ENCODE peak calls at places on chromosome 14, in ten cellular contexts. B is mesothelial cell of epicardium, Y is PC-3, D is ascending aorta, F is psoas muscle, S is glutamatergic neuron, X is uterus, K is cardiac fibroblast, P is AG10803, V is spleen. C is an unnamed sample.

GRCh38 chr14:78836777-78837176 is 666.6 kb downstream of the NRXN3 start:
- DNase-seq in D (no peak), B (no peak), Y (peak; percentile 58), P (peak; percentile 53), S (peak; percentile 72), F (peak; percentile 12), K (peak; percentile 56), X (no peak), V (no peak), C (peak; percentile 22)

GRCh38 chr14:78700236-78700635 is 530.1 kb downstream of the NRXN3 start:
- DNase-seq in D (no peak), F (no peak), P (peak; percentile 4), S (no peak), X (no peak), B (no peak), V (no peak), K (peak; percentile 2), Y (peak; percentile 2), C (no peak)

GRCh38 chr14:52259452-52259851 is 8.0 kb upstream of the PTGDR start:
- DNase-seq in S (no peak), X (no peak), F (no peak), K (no peak), P (no peak), V (no peak), Y (no peak), D (no peak), B (no peak), C (no peak)

GRCh38 chr14:90272523-90272922 is 16.2 kb downstream of the PSMC1 start:
- DNase-seq in F (no peak), D (no peak), S (no peak), X (no peak), B (no peak), V (no peak), K (no peak), P (no peak), Y (no peak), C (no peak)

GRCh38 chr14:58298477-58298879 is at the start of gene ARID4A:
- DNase-seq in B (peak; percentile 67), Y (no peak), K (no peak), F (peak; percentile 83), P (peak; percentile 15), V (peak; percentile 94), X (peak; percentile 85), D (no peak), S (peak; percentile 74), C (no peak)

GRCh38 chr14:69270795-69271708 is 11.1 kb downstream of the GALNT16 start:
- DNase-seq in Y (no peak), B (no peak), P (no peak), K (peak; percentile 32), S (no peak), V (no peak), F (no peak), X (no peak), D (no peak), C (no peak)

GRCh38 chr14:69045857-69046351 is 66.8 kb upstream of the ACTN1 start:
- DNase-seq in X (no peak), B (no peak), S (no peak), D (no peak), Y (no peak), F (no peak), V (no peak), P (peak; percentile 22), K (peak; percentile 30), C (no peak)

GRCh38 chr14:85463512-85463911 is 66.4 kb upstream of the FLRT2 start:
- DNase-seq in Y (no peak), F (no peak), K (no peak), V (no peak), P (no peak), B (no peak), S (no peak), X (no peak), D (no peak), C (no peak)

GRCh38 chr14:92646952-92647461 is 101.4 kb downstream of the LGMN start:
- DNase-seq in Y (peak; percentile 88), D (no peak), S (no peak), X (peak; percentile 80), F (no peak), B (no peak), V (peak; percentile 27), K (peak; percentile 76), P (peak; percentile 98), C (no peak)

GRCh38 chr14:56587701-56588100 is 8.1 kb downstream of the TMEM260 start:
- DNase-seq in V (no peak), F (no peak), Y (no peak), S (no peak), D (no peak), K (no peak), B (no peak), P (no peak), X (no peak), C (no peak)

GRCh38 chr14:75022655-75023054 is 19.9 kb downstream of the EIF2B2 start:
- DNase-seq in B (no peak), K (peak; percentile 17), F (peak; percentile 43), V (no peak), X (no peak), Y (peak; percentile 33), P (no peak), D (no peak), S (peak; percentile 38), C (no peak)

GRCh38 chr14:102320033-102320660 is 601 bp downstream of the ZNF839 start:
- DNase-seq in F (peak; percentile 59), P (peak; percentile 60), S (peak; percentile 33), B (no peak), V (peak; percentile 88), K (peak; percentile 48), X (peak; percentile 53), Y (peak; percentile 32), D (peak; percentile 19), C (no peak)

GRCh38 chr14:57957441-57957840 is 91.5 kb upstream of the SLC35F4 start:
- DNase-seq in S (no peak), B (no peak), D (no peak), X (no peak), P (no peak), V (no peak), K (no peak), Y (no peak), F (no peak), C (no peak)

DNA sequence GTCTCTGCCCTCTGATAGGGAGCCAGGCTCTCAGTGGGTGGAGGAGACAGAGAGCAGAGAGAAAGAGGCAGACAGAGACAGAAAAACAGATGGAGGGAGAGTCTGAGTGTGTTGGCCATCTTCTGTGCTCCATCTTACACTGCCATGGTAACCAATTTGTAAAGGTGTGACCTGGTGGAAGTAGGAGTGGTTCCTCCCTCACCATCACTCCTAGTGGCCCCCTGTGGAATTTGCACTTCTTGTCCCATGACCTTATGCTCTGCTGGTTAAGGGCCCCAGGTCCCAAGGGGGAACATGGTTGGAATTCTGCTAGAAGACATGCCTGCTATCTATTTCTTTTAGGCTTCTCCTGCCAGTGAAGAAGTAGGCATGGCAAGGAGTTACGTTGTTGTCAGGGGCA is 376.7 kb upstream of the CCDC196 start:
- DNase-seq in D (no peak), Y (no peak), P (no peak), F (no peak), X (no peak), V (no peak), B (no peak), S (no peak), K (no peak), C (no peak)
- TF ChIP-seq CTCF in D (no peak), Y (no peak), P (no peak), F (no peak), X (no peak), V (no peak), B (no peak), S (peak; percentile 18), K (no peak), C (no peak)

GRCh38 chr14:39491134-39491541 is 58.9 kb upstream of the FBXO33 start:
- DNase-seq in B (no peak), K (peak; percentile 66), D (no peak), S (no peak), P (peak; percentile 38), X (no peak), F (no peak), V (no peak), Y (peak; percentile 60), C (no peak)
- TF ChIP-seq CTCF in B (peak; percentile 90), K (no peak), D (peak; percentile 54), S (peak; percentile 90), P (peak; percentile 52), X (peak; percentile 37), F (peak; percentile 66), V (peak; percentile 14), Y (peak; percentile 73), C (peak; percentile 45)

GRCh38 chr14:59788176-59788575 is 82.4 kb downstream of the RTN1 start:
- DNase-seq in S (no peak), B (no peak), X (no peak), K (no peak), Y (no peak), D (no peak), P (no peak), F (no peak), V (no peak), C (no peak)

DNA sequence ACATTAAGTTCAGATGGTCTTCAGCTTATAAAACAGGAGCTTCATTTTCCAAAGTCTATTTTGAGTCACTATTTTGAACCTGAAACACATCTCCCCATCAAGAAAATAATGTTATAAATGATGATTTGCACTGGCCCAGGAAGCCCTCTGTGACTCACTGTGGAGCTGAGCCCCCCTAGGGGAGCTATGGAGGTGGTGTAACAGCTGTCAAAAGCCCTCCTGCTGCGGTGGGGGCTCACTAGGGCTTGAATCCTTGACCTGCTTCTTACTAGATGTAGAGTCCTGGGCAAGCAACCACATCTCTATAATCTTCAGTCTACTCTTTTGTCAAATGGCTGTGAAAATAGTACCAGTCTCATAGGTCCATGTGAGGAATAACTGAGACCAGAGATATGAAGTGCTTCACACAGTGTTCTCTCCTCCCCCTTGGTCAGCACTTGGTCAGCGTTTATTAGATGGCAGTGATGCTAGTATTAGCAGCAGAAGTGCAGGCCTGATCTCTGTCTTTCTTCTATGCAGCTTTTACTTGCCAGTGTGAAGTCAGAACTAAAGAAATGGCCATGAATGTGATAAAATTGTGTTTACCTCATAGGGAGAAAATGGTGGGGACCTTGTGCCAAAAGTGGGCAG is 83.4 kb downstream of the RTN1 start:
- DNase-seq in Y (no peak), S (peak; percentile 16), X (no peak), B (no peak), K (no peak), F (no peak), V (no peak), P (no peak), D (no peak), C (no peak)
- TF ChIP-seq CTCF in Y (no peak), S (no peak), X (no peak), B (no peak), K (no peak), F (no peak), V (no peak), P (no peak), D (no peak), C (no peak)

DNA sequence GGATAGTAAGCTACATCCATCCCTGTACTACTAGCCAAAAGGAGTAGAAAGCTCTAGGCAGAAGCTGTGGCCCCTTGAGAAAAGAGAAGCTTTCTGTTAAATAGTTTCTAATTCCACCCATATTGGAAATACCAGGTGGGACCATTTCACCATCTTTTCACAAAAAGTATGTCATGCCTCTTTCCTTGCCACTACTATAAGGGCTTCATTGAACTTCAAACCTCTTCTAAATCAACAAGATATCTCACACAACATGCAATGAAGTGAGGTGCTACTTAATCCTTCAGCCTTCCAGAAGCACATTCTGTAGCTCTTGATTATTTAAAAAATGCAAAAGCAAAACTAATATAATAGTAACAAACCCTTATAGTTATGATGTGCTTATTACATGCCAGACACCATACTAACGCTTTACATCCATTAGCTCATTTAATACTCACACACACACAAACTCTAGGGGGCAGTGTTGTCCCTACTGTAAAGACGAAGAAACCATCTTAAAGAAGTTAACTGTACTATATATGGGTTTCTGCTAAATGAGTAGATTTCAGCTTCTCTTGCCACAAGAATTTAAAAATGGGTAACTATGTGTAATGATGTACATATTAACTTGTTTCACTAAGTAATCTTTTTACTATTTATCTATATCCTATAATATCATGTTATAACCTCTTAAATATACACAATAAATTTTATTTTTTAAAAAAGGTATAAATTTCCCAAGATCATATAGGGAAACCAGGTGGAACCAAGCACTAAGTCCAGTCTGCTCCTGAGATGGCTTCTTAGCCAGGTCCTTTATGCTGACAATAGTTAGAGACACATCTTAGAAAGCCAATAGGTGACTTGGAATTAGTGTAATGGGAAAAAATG is 124.4 kb downstream of the RPS29 start:
- DNase-seq in S (no peak), F (no peak), Y (peak; percentile 92), P (peak; percentile 77), V (no peak), B (no peak), D (no peak), K (peak; percentile 89), X (no peak), C (no peak)
- TF ChIP-seq CTCF in S (peak; percentile 81), F (peak; percentile 49), Y (peak; percentile 93), P (peak; percentile 77), V (peak; percentile 43), B (peak; percentile 48), D (peak; percentile 55), K (peak; percentile 68), X (peak; percentile 18), C (peak; percentile 84)